ENCODE peak calls at places on chromosomes 6 and 20, in nine cellular contexts. L is pancreas; I is suprapubic skin; T is CD8-positive, alpha-beta T cell; S is uterus; X is spleen; U is AG04450; E is upper lobe of right lung; A is heart left ventricle. P is an unnamed sample.

GRCh38 chr6:157012355-157012754 is 235.2 kb downstream of the ARID1B start:
- DNase-seq in L (no peak), I (no peak), T (no peak), S (no peak), X (no peak), U (no peak), E (no peak), A (no peak), P (no peak)

GRCh38 chr6:149852180-149852579 is 12.0 kb downstream of the LRP11 start:
- DNase-seq in L (no peak), I (no peak), T (no peak), S (no peak), X (no peak), U (no peak), E (peak; percentile 80), A (no peak), P (no peak)

GRCh38 chr6:133814797-133815196 is 74.1 kb upstream of the TCF21 start:
- DNase-seq in L (no peak), I (no peak), T (no peak), S (peak; percentile 42), X (no peak), U (no peak), E (no peak), A (no peak), P (no peak)

GRCh38 chr6:84137989-84138575 is 89.4 kb downstream of the CEP162 start:
- DNase-seq in L (no peak), I (no peak), T (no peak), S (no peak), X (no peak), U (no peak), E (no peak), A (no peak), P (no peak)

GRCh38 chr6:52990342-52990741 is 4.7 kb downstream of the GSTA4 start:
- DNase-seq in L (no peak), I (no peak), T (no peak), S (no peak), X (no peak), U (no peak), E (no peak), A (no peak), P (no peak)

GRCh38 chr6:36033935-36034334 is 6.3 kb downstream of the MAPK14 start:
- DNase-seq in L (no peak), I (no peak), T (no peak), S (no peak), X (no peak), U (no peak), E (no peak), A (no peak), P (peak; percentile 9)

GRCh38 chr6:107154131-107154906 is 39.0 kb upstream of the BEND3 start:
- DNase-seq in L (no peak), I (no peak), T (no peak), S (no peak), X (no peak), U (no peak), E (peak; percentile 73), A (no peak), P (no peak)

GRCh38 chr20:3080939-3081388 is 3.6 kb downstream of the AVP start:
- DNase-seq in L (no peak), I (no peak), T (no peak), S (no peak), X (peak; percentile 32), U (no peak), E (no peak), A (peak; percentile 89), P (no peak)

GRCh38 chr6:130063806-130064205 is 45.4 kb downstream of the L3MBTL3 start:
- DNase-seq in L (no peak), I (no peak), T (no peak), S (no peak), X (no peak), U (no peak), E (no peak), A (no peak), P (no peak)

GRCh38 chr6:130065616-130066015 is 47.2 kb downstream of the L3MBTL3 start:
- DNase-seq in L (no peak), I (no peak), T (no peak), S (no peak), X (no peak), U (peak; percentile 27), E (no peak), A (no peak), P (no peak)

GRCh38 chr6:130070306-130070705 is 51.9 kb downstream of the L3MBTL3 start:
- DNase-seq in L (no peak), I (no peak), T (no peak), S (no peak), X (no peak), U (no peak), E (no peak), A (no peak), P (no peak)

GRCh38 chr6:130070747-130071146 is 52.4 kb downstream of the L3MBTL3 start:
- DNase-seq in L (no peak), I (no peak), T (no peak), S (no peak), X (no peak), U (no peak), E (no peak), A (no peak), P (no peak)

DNA sequence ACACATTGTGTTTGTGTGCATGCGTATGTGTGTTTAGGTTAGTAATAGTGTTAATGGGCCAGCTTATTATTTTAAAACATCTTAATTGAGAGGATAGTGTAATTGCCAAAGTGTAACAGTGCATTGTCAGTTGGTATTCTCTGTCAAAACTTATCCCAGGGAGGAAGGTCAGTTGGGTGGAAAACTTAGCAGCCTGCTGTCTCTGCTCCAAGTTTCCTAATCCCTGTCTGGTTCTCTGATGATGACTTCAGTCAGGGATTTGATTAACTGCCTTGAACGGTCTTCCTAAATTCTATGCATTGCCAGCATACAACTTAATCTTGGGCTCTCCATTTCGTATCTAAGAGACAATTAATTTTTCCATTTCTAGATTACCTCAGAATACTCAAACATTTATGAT is 51.1 kb downstream of the L3MBTL3 start:
- DNase-seq in L (no peak), I (no peak), T (no peak), S (no peak), X (no peak), U (no peak), E (no peak), A (no peak), P (no peak)
- H3K27ac ChIP-seq in L (no peak overlapping the region), I (no peak overlapping the region), T (no peak overlapping the region), S (no peak overlapping the region), X (no peak overlapping the region), U (no peak overlapping the region), E (no peak overlapping the region), A (no peak overlapping the region), P (no peak overlapping the region)

DNA sequence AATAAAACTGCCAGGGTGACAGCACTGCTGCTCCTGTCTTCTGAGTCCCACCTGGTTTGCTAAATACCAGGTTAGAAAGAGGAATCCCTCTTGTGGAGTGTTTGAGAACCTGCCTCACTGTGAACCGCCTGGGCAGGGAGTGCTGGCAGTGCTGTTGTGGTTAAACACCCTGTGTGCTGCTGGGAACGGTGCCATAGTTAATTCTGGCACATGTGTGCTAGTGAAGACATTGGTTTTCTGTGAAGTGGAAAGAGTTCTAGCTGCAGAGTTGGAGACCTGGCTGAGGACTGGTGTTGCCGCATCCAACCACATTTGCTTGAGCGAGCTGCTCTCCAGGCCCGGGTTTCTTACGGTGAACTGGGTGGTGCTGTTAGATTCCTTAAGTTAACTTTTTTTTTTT is 72.7 kb downstream of the IGF2R start:
- DNase-seq in L (peak; percentile 72), I (no peak), T (no peak), S (no peak), X (no peak), U (peak; percentile 13), E (peak; percentile 80), A (peak; percentile 84), P (no peak)
- TF ChIP-seq CTCF in L (no peak), I (peak; percentile 44), T (no peak), S (no peak), X (no peak), U (peak; percentile 36), E (peak; percentile 25), A (no peak), P (no peak)

GRCh38 chr6:166780284-166780683 is 153.2 kb upstream of the RPS6KA2 start:
- DNase-seq in L (no peak), I (no peak), T (no peak), S (no peak), X (peak; percentile 41), U (no peak), E (no peak), A (no peak), P (no peak)

GRCh38 chr6:166778046-166778445 is 151.0 kb upstream of the RPS6KA2 start:
- DNase-seq in L (no peak), I (no peak), T (no peak), S (no peak), X (peak; percentile 70), U (no peak), E (no peak), A (no peak), P (no peak)

GRCh38 chr6:166779381-166779780 is 152.3 kb upstream of the RPS6KA2 start:
- DNase-seq in L (no peak), I (no peak), T (no peak), S (no peak), X (no peak), U (no peak), E (no peak), A (no peak), P (no peak)

GRCh38 chr6:166777096-166777630 is 150.1 kb upstream of the RPS6KA2 start:
- DNase-seq in L (no peak), I (no peak), T (no peak), S (no peak), X (no peak), U (no peak), E (no peak), A (no peak), P (no peak)

DNA sequence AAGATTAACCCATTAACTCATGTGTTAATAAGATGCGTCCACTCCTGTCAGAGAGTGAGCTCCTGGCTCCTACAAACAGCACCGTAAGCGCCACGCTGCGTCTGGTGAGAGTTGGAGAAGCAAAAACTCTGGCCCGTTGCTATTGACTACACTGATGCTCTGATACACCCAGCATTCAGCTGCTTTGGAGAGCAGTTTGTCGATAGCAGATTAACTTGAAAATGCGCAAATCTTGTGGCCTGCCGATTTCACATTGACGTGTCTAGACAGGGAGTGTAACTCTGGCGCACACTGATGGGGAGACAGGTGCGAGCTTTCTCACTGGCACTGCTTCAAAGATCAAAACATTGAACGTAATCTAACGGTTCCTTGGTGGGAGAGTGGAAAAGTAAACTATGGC is 151.7 kb upstream of the RPS6KA2 start:
- DNase-seq in L (no peak), I (no peak), T (no peak), S (no peak), X (no peak), U (no peak), E (no peak), A (no peak), P (no peak)
- H3K27me3 ChIP-seq in L (no peaks in the 10 kb centered on the region), I (no peaks in the 10 kb centered on the region), T (peaks cover 3% of the 10 kb centered on the region), S (no peaks in the 10 kb centered on the region), X (no peaks in the 10 kb centered on the region), U (peaks cover 5% of the 10 kb centered on the region), E (no peaks in the 10 kb centered on the region), A (no peaks in the 10 kb centered on the region), P (no peaks in the 10 kb centered on the region)

GRCh38 chr6:128487055-128487454 is 33.3 kb downstream of the PTPRK start:
- DNase-seq in L (no peak), I (no peak), T (no peak), S (no peak), X (no peak), U (no peak), E (no peak), A (no peak), P (no peak)

GRCh38 chr6:128491041-128491642 is 29.3 kb downstream of the PTPRK start:
- DNase-seq in L (no peak), I (no peak), T (no peak), S (no peak), X (no peak), U (no peak), E (no peak), A (no peak), P (no peak)

GRCh38 chr6:128483472-128484135 is 36.8 kb downstream of the PTPRK start:
- DNase-seq in L (no peak), I (no peak), T (no peak), S (no peak), X (no peak), U (no peak), E (no peak), A (no peak), P (no peak)

GRCh38 chr6:128491643-128492206 is 28.7 kb downstream of the PTPRK start:
- DNase-seq in L (no peak), I (no peak), T (no peak), S (peak; percentile 31), X (no peak), U (no peak), E (no peak), A (no peak), P (no peak)

GRCh38 chr6:128487746-128488145 is 32.7 kb downstream of the PTPRK start:
- DNase-seq in L (no peak), I (no peak), T (no peak), S (no peak), X (no peak), U (no peak), E (no peak), A (no peak), P (no peak)
- H3K27ac ChIP-seq in L (no peak overlapping the region), I (no peak overlapping the region), T (no peak overlapping the region), S (no peak overlapping the region), X (no peak overlapping the region), U (no peak overlapping the region), E (no peak overlapping the region), A (no peak overlapping the region), P (no peak overlapping the region)